ENCODE peak calls at places on chromosome X, in nine cellular contexts. O is pancreas; V is NAMALWA; I is GM04504; R is AG09319; G is CD4-positive, alpha-beta T cell; P is Right ventricle myocardium superior; J is dermis blood vessel endothelial cell; H is T follicular helper cell. N is an unnamed sample.
A peak's percentile ranks its signal among the peaks of the same experiment; 100 is the strongest.

GRCh38 chrX:17377047-17377692 is 2.2 kb downstream of the NHS start:
- DNase-seq in J (no peak), H (no peak), V (no peak), G (no peak), I (no peak), O (no peak), P (peak; percentile 52), R (no peak), N (no peak)

GRCh38 chrX:151985955-151986354 is 11.5 kb upstream of the GABRE start:
- DNase-seq in H (no peak), J (peak; percentile 60), O (no peak), I (peak; percentile 58), R (no peak), P (no peak), G (no peak), V (no peak), N (no peak)

GRCh38 chrX:41381685-41382084 is 47.7 kb downstream of the DDX3X start:
- DNase-seq in P (peak; percentile 55), J (peak; percentile 73), O (no peak), G (no peak), I (peak; percentile 42), V (no peak), H (no peak), R (peak; percentile 27), N (no peak)

GRCh38 chrX:152932144-152932543 is 34.3 kb downstream of the ZNF185 start:
- DNase-seq in H (no peak), P (no peak), I (no peak), O (no peak), J (no peak), G (no peak), V (no peak), R (no peak), N (no peak)

GRCh38 chrX:20515841-20516461 is 249.2 kb upstream of the RPS6KA3 start:
- DNase-seq in R (no peak), I (peak; percentile 49), H (no peak), V (no peak), P (no peak), O (no peak), J (peak; percentile 79), G (no peak), N (peak; percentile 17)

GRCh38 chrX:135625995-135626394 is 87.4 kb upstream of the CT45A1 start:
- DNase-seq in I (no peak), O (no peak), H (no peak), J (peak; percentile 50), P (no peak), G (no peak), R (no peak), V (peak; percentile 11), N (no peak)

GRCh38 chrX:68847172-68847571 is 18.4 kb downstream of the EFNB1 start:
- DNase-seq in I (no peak), O (no peak), H (no peak), J (no peak), V (no peak), G (no peak), R (no peak), P (no peak), N (no peak)

GRCh38 chrX:15242899-15243555 is 26.9 kb downstream of the ASB9 start:
- DNase-seq in P (no peak), V (peak; percentile 57), I (peak; percentile 24), O (no peak), G (peak; percentile 3), R (peak; percentile 10), H (peak; percentile 17), J (peak; percentile 72), N (peak; percentile 65)

GRCh38 chrX:31279359-31279758 is 207.5 kb upstream of the FTHL17 start:
- DNase-seq in O (no peak), R (no peak), I (no peak), J (peak; percentile 7), H (no peak), V (no peak), P (no peak), G (no peak), N (no peak)

GRCh38 chrX:120753413-120754251 is 122.0 kb downstream of the CT47B1 start:
- DNase-seq in G (no peak), I (no peak), J (no peak), R (no peak), O (no peak), P (no peak), V (peak; percentile 59), H (no peak), N (no peak)

GRCh38 chrX:121259170-121259569 is 211.8 kb downstream of the GLUD2 start:
- DNase-seq in R (no peak), O (no peak), G (no peak), V (no peak), P (no peak), I (no peak), H (no peak), J (no peak), N (no peak)

GRCh38 chrX:155213731-155214130 is 2.5 kb upstream of the VBP1 start:
- DNase-seq in J (no peak), R (no peak), H (no peak), O (no peak), G (no peak), I (no peak), P (no peak), V (no peak), N (no peak)

GRCh38 chrX:23980063-23980462 is 46.9 kb downstream of the KLHL15 start:
- DNase-seq in V (no peak), O (no peak), R (no peak), P (no peak), I (no peak), G (no peak), H (no peak), J (no peak), N (no peak)

GRCh38 chrX:129540068-129540653 is at the start of gene OCRL:
- DNase-seq in R (no peak), I (no peak), O (peak; percentile 51), J (peak; percentile 76), G (peak; percentile 44), H (peak; percentile 4), P (peak; percentile 80), V (peak; percentile 65), N (peak; percentile 76)

GRCh38 chrX:8841911-8842310 is 40.7 kb upstream of the FAM9A start:
- DNase-seq in H (no peak), I (no peak), J (no peak), G (no peak), V (no peak), O (no peak), R (no peak), P (no peak), N (no peak)

GRCh38 chrX:29196501-29196900 is 609.3 kb downstream of the IL1RAPL1 start:
- DNase-seq in R (no peak), H (no peak), P (no peak), I (no peak), O (no peak), J (no peak), G (no peak), V (no peak), N (no peak)

GRCh38 chrX:94831364-94831763 is 1157.4 kb downstream of the FAM133A start:
- DNase-seq in V (peak; percentile 6), I (peak; percentile 0), H (no peak), J (no peak), O (no peak), P (no peak), G (no peak), R (no peak), N (peak; percentile 10)

GRCh38 chrX:138917781-138918180 is 206.3 kb upstream of the FGF13 start:
- DNase-seq in J (no peak), P (no peak), V (no peak), R (peak; percentile 54), G (no peak), I (peak; percentile 62), H (no peak), O (no peak), N (no peak)

GRCh38 chrX:320126-320783 is 1.7 kb upstream of the GTPBP6 start:
- DNase-seq in O (no peak), V (no peak), P (peak; percentile 53), G (no peak), H (no peak), J (peak; percentile 50), R (no peak), I (no peak), N (no peak)

GRCh38 chrX:45472968-45473367 is 272.3 kb upstream of the DIPK2B start:
- DNase-seq in I (peak; percentile 70), R (no peak), G (no peak), V (no peak), O (no peak), J (peak; percentile 64), P (no peak), H (no peak), N (no peak)

GRCh38 chrX:40346379-40346778 is 234.4 kb upstream of the ATP6AP2 start:
- DNase-seq in H (no peak), V (no peak), J (no peak), R (no peak), O (no peak), P (no peak), G (no peak), I (no peak), N (no peak)

GRCh38 chrX:9356846-9357245 is 108.0 kb upstream of the TBL1X start:
- DNase-seq in J (no peak), G (no peak), V (no peak), P (no peak), H (no peak), I (peak; percentile 35), R (no peak), O (no peak), N (no peak)

GRCh38 chrX:97672138-97672537 is 788.4 kb downstream of the RPA4 start:
- DNase-seq in H (no peak), J (no peak), R (no peak), G (no peak), P (no peak), I (no peak), O (no peak), V (no peak), N (no peak)

GRCh38 chrX:13283512-13283911 is 36.3 kb downstream of the ATXN3L start:
- DNase-seq in H (no peak), V (peak; percentile 32), J (peak; percentile 83), I (no peak), G (no peak), O (no peak), P (no peak), R (no peak), N (no peak)

GRCh38 chrX:13153796-13154195 is 109.4 kb upstream of the FAM9C start:
- DNase-seq in R (no peak), P (no peak), I (peak; percentile 27), H (no peak), J (no peak), G (no peak), O (no peak), V (no peak), N (no peak)

GRCh38 chrX:137707348-137707747 is 141.4 kb downstream of the ZIC3 start:
- DNase-seq in O (no peak), J (no peak), V (no peak), I (no peak), R (no peak), P (no peak), H (no peak), G (no peak), N (no peak)

GRCh38 chrX:29627833-29628232 is 587.5 kb upstream of the MAGEB2 start:
- DNase-seq in G (no peak), V (no peak), O (no peak), I (no peak), J (no peak), H (no peak), R (no peak), P (no peak), N (no peak)

GRCh38 chrX:65196758-65197371 is 220.6 kb upstream of the ZC4H2 start:
- DNase-seq in H (no peak), I (no peak), V (no peak), J (no peak), P (no peak), G (no peak), R (no peak), O (peak; percentile 19), N (no peak)

GRCh38 chrX:54208531-54208930 is 25.5 kb upstream of the FAM120C start:
- DNase-seq in H (no peak), V (no peak), R (no peak), P (no peak), J (no peak), G (no peak), O (no peak), I (no peak), N (no peak)

GRCh38 chrX:78595901-78596502 is 63.1 kb downstream of the RTL3 start:
- DNase-seq in R (no peak), P (no peak), V (peak; percentile 37), G (no peak), I (no peak), J (peak; percentile 24), H (no peak), O (no peak), N (no peak)

GRCh38 chrX:49912866-49913265 is 9.5 kb upstream of the CLCN5 start:
- DNase-seq in P (no peak), H (no peak), I (no peak), G (no peak), O (no peak), R (no peak), V (no peak), J (no peak), N (no peak)